ENCODE peak calls at places on chromosomes 4 and X, in seven cellular contexts. W is SK-N-SH, Z is HCT116, H is K562, C is GM12878, V is H1, J is HepG2. S is an unnamed sample.

GRCh38 chrX:56788717-56789122 is 59.7 kb downstream of the NBDY start:
- DNase-seq in W (no peak), Z (no peak), H (peak; percentile 12), C (no peak), V (no peak), J (peak; percentile 18), S (no peak)

GRCh38 chr4:36189511-36190226 is 54.6 kb downstream of the ARAP2 start:
- DNase-seq in W (no peak), Z (no peak), H (no peak), C (peak; percentile 56), V (no peak), J (no peak), S (no peak)

GRCh38 chr4:848307-848691 is 22.4 kb upstream of the CPLX1 start:
- DNase-seq in W (peak; percentile 19), Z (no peak), H (no peak), C (no peak), V (no peak), J (no peak), S (no peak)

GRCh38 chr4:156949373-156949814 is 22.2 kb downstream of the PDGFC start:
- DNase-seq in W (no peak), Z (no peak), H (no peak), C (no peak), V (no peak), J (peak; percentile 76), S (no peak)

GRCh38 chrX:8726031-8726652 is 5.8 kb downstream of the ANOS1 start:
- DNase-seq in W (no peak), Z (no peak), H (no peak), C (no peak), V (no peak), J (no peak), S (no peak)

GRCh38 chr4:8108261-8108660 is 50.4 kb downstream of the ABLIM2 start:
- DNase-seq in W (no peak), Z (no peak), H (no peak), C (no peak), V (no peak), J (no peak), S (no peak)

GRCh38 chrX:86047174-86047991 is at the start of gene CHM:
- DNase-seq in W (peak; percentile 77), Z (peak; percentile 57), H (peak; percentile 67), C (peak; percentile 63), V (peak; percentile 52), J (peak; percentile 80), S (peak; percentile 74)

GRCh38 chrX:108584617-108585211 is 145.1 kb downstream of the COL4A5 start:
- DNase-seq in W (peak; percentile 2), Z (peak; percentile 4), H (peak; percentile 7), C (peak; percentile 1), V (no peak), J (no peak), S (peak; percentile 12)

GRCh38 chr4:7844247-7844991 is 95.2 kb downstream of the AFAP1 start:
- DNase-seq in W (peak; percentile 73), Z (peak; percentile 70), H (peak; percentile 61), C (no peak), V (peak; percentile 90), J (peak; percentile 70), S (no peak)

GRCh38 chr4:22842360-22842759 is 149.6 kb downstream of the GBA3 start:
- DNase-seq in W (no peak), Z (no peak), H (no peak), C (no peak), V (no peak), J (no peak), S (no peak)

GRCh38 chr4:38013461-38014366 is 53.5 kb downstream of the PTTG2 start:
- DNase-seq in W (no peak), Z (peak; percentile 31), H (no peak), C (no peak), V (no peak), J (no peak), S (peak; percentile 10)

GRCh38 chr4:111959202-111959601 is 186.1 kb upstream of the FAM241A start:
- DNase-seq in W (no peak), Z (peak; percentile 34), H (no peak), C (no peak), V (no peak), J (peak; percentile 2), S (no peak)

GRCh38 chrX:129781134-129782014 is 1.6 kb downstream of the SASH3 start:
- DNase-seq in W (no peak), Z (no peak), H (no peak), C (peak; percentile 83), V (no peak), J (no peak), S (no peak)

GRCh38 chr4:111693754-111694153 is 451.5 kb upstream of the FAM241A start:
- DNase-seq in W (no peak), Z (no peak), H (no peak), C (no peak), V (no peak), J (no peak), S (no peak)

GRCh38 chr4:70994069-70994366 is 569 bp downstream of the DCK start:
- DNase-seq in W (no peak), Z (no peak), H (peak; percentile 51), C (no peak), V (no peak), J (peak; percentile 15), S (no peak)

GRCh38 chrX:42739258-42739657 is 38.7 kb downstream of the PPP1R2C start:
- DNase-seq in W (no peak), Z (no peak), H (no peak), C (no peak), V (no peak), J (no peak), S (no peak)

GRCh38 chr4:7960790-7961655 is 21.4 kb upstream of the AFAP1 start:
- DNase-seq in W (peak; percentile 26), Z (no peak), H (no peak), C (peak; percentile 56), V (no peak), J (no peak), S (peak; percentile 82)

GRCh38 chrX:68989865-68990606 is 161.2 kb downstream of the EFNB1 start:
- DNase-seq in W (peak; percentile 44), Z (no peak), H (peak; percentile 4), C (no peak), V (peak; percentile 58), J (no peak), S (no peak)

GRCh38 chr4:29770627-29771026 is 949.5 kb upstream of the PCDH7 start:
- DNase-seq in W (no peak), Z (peak; percentile 10), H (no peak), C (no peak), V (no peak), J (no peak), S (no peak)

GRCh38 chr4:170127758-170128157 is 38.0 kb upstream of the AADAT start:
- DNase-seq in W (no peak), Z (no peak), H (no peak), C (no peak), V (no peak), J (no peak), S (no peak)

GRCh38 chrX:149825424-149825823 is 43.7 kb downstream of the MAGEA9 start:
- DNase-seq in W (peak; percentile 29), Z (peak; percentile 7), H (no peak), C (no peak), V (peak; percentile 72), J (peak; percentile 2), S (no peak)

GRCh38 chr4:124777007-124777406 is 64.5 kb upstream of the ANKRD50 start:
- DNase-seq in W (no peak), Z (no peak), H (no peak), C (no peak), V (no peak), J (no peak), S (no peak)

GRCh38 chr4:88219099-88219498 is 60.7 kb upstream of the ABCG2 start:
- DNase-seq in W (peak; percentile 44), Z (peak; percentile 28), H (peak; percentile 30), C (no peak), V (no peak), J (peak; percentile 30), S (peak; percentile 28)

GRCh38 chr4:94409947-94410346 is 41.8 kb upstream of the PDLIM5 start:
- DNase-seq in W (no peak), Z (no peak), H (no peak), C (no peak), V (no peak), J (no peak), S (no peak)

GRCh38 chr4:94410678-94411206 is 41.0 kb upstream of the PDLIM5 start:
- DNase-seq in W (no peak), Z (no peak), H (no peak), C (no peak), V (no peak), J (peak; percentile 76), S (peak; percentile 7)

GRCh38 chr4:94411296-94411695 is 40.4 kb upstream of the PDLIM5 start:
- DNase-seq in W (no peak), Z (no peak), H (no peak), C (no peak), V (no peak), J (no peak), S (no peak)

GRCh38 chr4:94413085-94413685 is 38.6 kb upstream of the PDLIM5 start:
- DNase-seq in W (no peak), Z (no peak), H (no peak), C (no peak), V (no peak), J (no peak), S (no peak)

GRCh38 chr4:94412019-94413017 is 39.4 kb upstream of the PDLIM5 start:
- DNase-seq in W (no peak), Z (peak; percentile 76), H (no peak), C (no peak), V (no peak), J (peak; percentile 73), S (no peak)
- H3K27ac ChIP-seq in W (no peak overlapping the region), Z (peak overlapping the region; percentile 79), H (no peak overlapping the region), C (no peak overlapping the region), V (no peak overlapping the region), J (peak overlapping the region; percentile 62), S (no peak overlapping the region)

DNA sequence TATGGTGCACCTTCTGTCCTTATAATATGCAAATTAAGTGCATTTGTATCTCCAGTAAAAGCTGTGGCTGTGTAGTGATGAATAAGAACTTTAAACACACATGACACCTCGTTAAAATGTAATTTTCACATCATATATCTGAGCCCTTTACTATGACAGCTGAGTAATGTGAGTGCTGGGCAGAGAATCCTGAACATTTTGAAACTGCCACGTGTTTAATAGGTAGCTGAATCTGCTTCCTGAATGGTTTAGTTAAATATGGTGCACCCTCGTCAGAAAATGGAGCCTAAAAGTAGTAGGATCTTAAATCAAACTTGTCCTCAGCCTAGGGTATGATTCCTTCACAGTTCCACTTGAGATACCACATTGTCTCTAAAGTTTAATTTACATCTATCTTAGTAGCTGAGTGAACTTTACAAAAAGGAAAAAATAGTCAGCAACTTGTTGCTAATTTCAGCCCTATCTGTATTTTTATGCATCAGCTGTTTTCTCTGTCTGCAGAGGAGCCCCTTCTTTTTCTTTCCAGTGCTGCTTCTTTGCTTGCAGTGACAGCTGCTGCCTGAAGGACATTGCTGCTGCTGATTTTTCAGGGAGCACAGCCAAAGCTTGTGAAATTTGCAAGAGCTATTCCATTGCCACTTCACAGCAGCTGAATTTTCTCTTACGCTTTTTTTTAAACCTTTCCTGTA is 541.0 kb downstream of the ADGRL3 start:
- DNase-seq in W (no peak), Z (no peak), H (no peak), C (no peak), V (no peak), J (no peak), S (no peak)
- TF ChIP-seq CTCF in W (no peak), Z (no peak), H (no peak), C (no peak), V (no peak), J (no peak), S (no peak)

GRCh38 chrX:15107367-15107988 is 162.4 kb downstream of the ASB9 start:
- DNase-seq in W (no peak), Z (no peak), H (no peak), C (no peak), V (no peak), J (no peak), S (no peak)
- TF ChIP-seq SIN3A in W (no peak), Z (no peak), H (no peak), C (no peak), V (no peak), J (no peak), S (no peak)

GRCh38 chr4:45131020-45131419 is 404.7 kb upstream of the GNPDA2 start:
- DNase-seq in W (no peak), Z (no peak), H (no peak), C (no peak), V (no peak), J (no peak), S (no peak)
- H3K27ac ChIP-seq in W (no peak overlapping the region), Z (no peak overlapping the region), H (no peak overlapping the region), C (no peak overlapping the region), V (no peak overlapping the region), J (no peak overlapping the region), S (no peak overlapping the region)